ENCODE peak calls at places on chromosome 22, in six cellular contexts. W, S, Q, X, F and J are unnamed samples.

GRCh38 chr22:45101828-45102227 is 61.9 kb upstream of the NUP50 start:
- DNase-seq in W (peak), S (no peak), Q (peak), X (peak), F (peak), J (peak)

GRCh38 chr22:24803064-24803542 is 2.9 kb upstream of the SGSM1 start:
- DNase-seq in W (peak), S (no peak), Q (peak), X (peak), F (peak), J (peak)

GRCh38 chr22:26589367-26589844 is 526 bp downstream of the TPST2 start:
- DNase-seq in W (no peak), S (no peak), Q (peak), X (peak), F (peak), J (no peak)

GRCh38 chr22:43481528-43482309 is 69.9 kb downstream of the MPPED1 start:
- DNase-seq in W (no peak), S (no peak), Q (peak), X (no peak), F (no peak), J (no peak)

GRCh38 chr22:45742866-45743450 is 71.3 kb downstream of the ATXN10 start:
- DNase-seq in W (no peak), S (no peak), Q (peak), X (peak), F (peak), J (peak)

GRCh38 chr22:20180640-20181039 is 29.8 kb upstream of the CCDC188 start:
- DNase-seq in W (no peak), S (no peak), Q (no peak), X (no peak), F (no peak), J (no peak)

GRCh38 chr22:29079218-29079901 is 6.5 kb downstream of the KREMEN1 start:
- DNase-seq in W (peak), S (no peak), Q (no peak), X (no peak), F (no peak), J (peak)

GRCh38 chr22:50434849-50435700 is 39.8 kb downstream of the SBF1 start:
- DNase-seq in W (no peak), S (no peak), Q (no peak), X (no peak), F (no peak), J (no peak)

GRCh38 chr22:24060375-24060788 is 49.3 kb downstream of the CABIN1 start:
- DNase-seq in W (peak), S (peak), Q (no peak), X (peak), F (no peak), J (peak)

GRCh38 chr22:27542602-27543001 is 259.0 kb downstream of the MN1 start:
- DNase-seq in W (peak), S (no peak), Q (no peak), X (no peak), F (no peak), J (no peak)

GRCh38 chr22:38309614-38310517 is 7.4 kb downstream of the CSNK1E start:
- DNase-seq in W (no peak), S (no peak), Q (peak), X (no peak), F (no peak), J (no peak)